ENCODE peak calls at places on chromosomes 4 and X, in four cellular contexts. M is upper lobe of right lung, C is AG09309, Z is fibroblast of mammary gland. L is an unnamed sample.

GRCh38 chr4:95212692-95213091 is 336.1 kb downstream of the UNC5C start:
- DNase-seq in M (no peak), Z (no peak), C (no peak), L (no peak)

GRCh38 chr4:2803624-2804448 is 11.0 kb downstream of the SH3BP2 start:
- DNase-seq in C (no peak), M (peak; percentile 77), Z (no peak), L (no peak)

GRCh38 chr4:10054571-10055041 is 33.3 kb upstream of the SLC2A9 start:
- DNase-seq in C (no peak), Z (no peak), M (no peak), L (peak; percentile 79)

GRCh38 chr4:88964450-88964849 is 92.5 kb downstream of the FAM13A start:
- DNase-seq in M (no peak), Z (peak; percentile 80), C (no peak), L (peak; percentile 47)

GRCh38 chrX:107562482-107562881 is 65.8 kb upstream of the PRPS1 start:
- DNase-seq in C (no peak), M (no peak), Z (peak; percentile 77), L (peak; percentile 61)

GRCh38 chrX:110310000-110310790 is 7.7 kb downstream of the AMMECR1 start:
- DNase-seq in C (no peak), Z (peak; percentile 35), M (no peak), L (no peak)

GRCh38 chr4:26491449-26492170 is 1.3 kb upstream of the CCKAR start:
- DNase-seq in Z (no peak), C (no peak), M (no peak), L (no peak)

GRCh38 chr4:90798948-90799347 is 671.8 kb downstream of the CCSER1 start:
- DNase-seq in C (no peak), Z (no peak), M (peak; percentile 47), L (no peak)

GRCh38 chrX:73126240-73126639 is 46.9 kb upstream of the PABPC1L2A start:
- DNase-seq in Z (no peak), M (no peak), C (no peak), L (no peak)

GRCh38 chrX:29431895-29432294 is 783.5 kb upstream of the MAGEB2 start:
- DNase-seq in Z (peak; percentile 23), C (no peak), M (no peak), L (no peak)

GRCh38 chr4:162920649-162921048 is 246.0 kb downstream of the NAF1 start:
- DNase-seq in M (no peak), Z (no peak), C (no peak), L (no peak)

GRCh38 chrX:76279007-76279406 is 106.1 kb downstream of the PBDC1 start:
- DNase-seq in C (peak; percentile 5), Z (peak; percentile 57), M (no peak), L (peak; percentile 64)

GRCh38 chrX:3348191-3348590 is 1.7 kb upstream of the MXRA5 start:
- DNase-seq in C (no peak), M (no peak), Z (no peak), L (no peak)

DNA sequence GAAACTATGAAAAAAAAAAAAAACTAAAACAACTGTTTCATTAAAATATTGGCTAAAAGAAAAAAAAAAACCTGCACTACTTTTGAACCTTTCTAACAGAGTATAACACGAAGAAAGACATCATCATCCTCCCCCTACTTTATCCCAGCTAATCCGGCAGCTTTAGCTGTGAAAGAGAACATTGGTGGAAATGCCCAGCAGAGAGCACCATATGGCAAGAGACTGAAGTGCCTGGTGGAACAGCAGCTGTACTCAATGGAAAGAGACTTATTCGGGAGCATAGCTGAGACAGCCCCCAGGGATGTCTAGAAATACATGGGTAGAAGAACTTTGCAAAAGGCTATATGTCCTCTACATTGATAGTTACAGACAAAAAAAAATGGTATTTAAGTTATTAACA is 30.3 kb downstream of the STPG2 start:
- DNase-seq in Z (peak; percentile 30), C (peak; percentile 5), M (no peak), L (peak; percentile 42)
- TF ChIP-seq CTCF in Z (peak; percentile 17), C (peak; percentile 44), M (no peak), L (peak; percentile 37)

GRCh38 chrX:70453024-70453618 is 8.5 kb downstream of the DLG3 start:
- DNase-seq in C (no peak), M (no peak), Z (no peak), L (no peak)

GRCh38 chrX:70454441-70455365 is 10.1 kb downstream of the DLG3 start:
- DNase-seq in M (peak; percentile 91), C (no peak), Z (peak; percentile 51), L (peak; percentile 59)

GRCh38 chrX:70452143-70452733 is 7.6 kb downstream of the DLG3 start:
- DNase-seq in Z (peak; percentile 26), M (peak; percentile 73), C (no peak), L (peak; percentile 44)

GRCh38 chrX:70455366-70456202 is 10.9 kb downstream of the DLG3 start:
- DNase-seq in C (no peak), Z (no peak), M (no peak), L (no peak)

GRCh38 chrX:70456256-70456655 is 11.6 kb downstream of the DLG3 start:
- DNase-seq in C (no peak), M (no peak), Z (no peak), L (no peak)
- H3K4me3 ChIP-seq in C (no peak overlapping the region), M (peak overlapping the region; percentile 53), Z (no peak overlapping the region), L (no peak overlapping the region)

DNA sequence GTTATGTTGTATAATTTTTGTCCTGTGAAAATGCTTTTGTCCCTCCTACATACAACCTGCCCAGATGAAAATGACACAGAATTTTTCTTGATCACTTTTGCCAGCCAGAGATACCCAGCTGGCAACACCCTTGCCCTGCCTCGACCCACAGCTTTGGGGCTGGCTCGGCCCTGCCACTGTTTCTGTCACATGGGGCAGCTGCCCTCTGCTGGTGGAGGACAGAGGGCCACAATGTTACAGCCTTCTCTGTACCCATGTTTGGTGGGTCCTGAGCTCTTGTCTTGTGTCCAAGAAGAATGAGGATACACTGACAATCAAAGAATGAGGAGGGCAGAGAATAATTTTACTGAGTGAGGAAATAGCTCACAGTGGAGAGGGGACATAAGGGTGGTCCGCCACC is 31.1 kb downstream of the BMP15 start:
- DNase-seq in Z (no peak), C (no peak), M (no peak), L (no peak)
- TF ChIP-seq CTCF in Z (peak; percentile 37), C (peak; percentile 49), M (peak; percentile 25), L (peak; percentile 30)

DNA sequence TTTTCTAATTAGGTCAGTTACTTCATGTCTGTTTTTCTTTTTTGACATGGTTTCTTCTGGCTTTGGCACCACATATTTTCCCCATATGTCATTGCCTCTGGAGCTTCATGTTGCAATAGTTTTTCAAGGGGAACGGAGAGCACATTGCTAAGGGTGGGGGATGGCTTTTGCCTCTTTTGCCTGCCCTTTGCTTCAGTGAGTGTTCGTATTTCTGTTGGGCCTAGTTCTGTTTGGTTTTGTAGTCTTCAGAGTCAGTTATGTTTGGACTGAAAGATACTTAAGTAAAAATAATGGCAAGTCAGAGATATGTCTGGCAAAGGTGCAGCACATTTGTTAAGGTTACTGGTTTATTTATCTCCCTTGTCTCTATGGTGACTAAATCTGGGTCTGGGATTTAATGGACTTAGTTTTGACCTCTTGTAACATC is 29.1 kb downstream of the FHL1 start:
- DNase-seq in Z (peak; percentile 91), M (no peak), C (peak; percentile 66), L (peak; percentile 91)
- H3K4me3 ChIP-seq in Z (no peak overlapping the region), M (no peak overlapping the region), C (no peak overlapping the region), L (no peak overlapping the region)

DNA sequence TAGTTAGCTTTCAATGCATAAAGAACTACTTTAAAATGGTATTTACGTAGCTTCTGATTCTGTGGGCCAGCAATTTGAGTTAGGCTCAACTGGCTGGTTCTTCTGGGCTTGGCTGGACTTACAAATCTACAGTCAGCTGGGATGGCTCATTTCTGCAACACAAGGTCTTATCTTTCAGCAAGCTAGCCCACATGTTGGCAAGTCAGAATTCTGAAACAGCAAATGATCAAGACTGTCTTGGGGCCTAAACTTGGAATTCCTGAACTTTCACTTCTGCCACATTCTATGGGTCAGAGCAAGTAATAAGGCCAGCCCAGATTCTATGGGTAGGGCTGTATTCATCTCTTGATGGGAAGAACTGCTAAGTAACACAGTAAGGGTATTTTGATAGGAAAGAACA is 522.4 kb downstream of the IQCM start:
- DNase-seq in Z (peak; percentile 3), C (no peak), M (no peak), L (peak; percentile 20)
- TF ChIP-seq CTCF in Z (no peak), C (no peak), M (no peak), L (no peak)

DNA sequence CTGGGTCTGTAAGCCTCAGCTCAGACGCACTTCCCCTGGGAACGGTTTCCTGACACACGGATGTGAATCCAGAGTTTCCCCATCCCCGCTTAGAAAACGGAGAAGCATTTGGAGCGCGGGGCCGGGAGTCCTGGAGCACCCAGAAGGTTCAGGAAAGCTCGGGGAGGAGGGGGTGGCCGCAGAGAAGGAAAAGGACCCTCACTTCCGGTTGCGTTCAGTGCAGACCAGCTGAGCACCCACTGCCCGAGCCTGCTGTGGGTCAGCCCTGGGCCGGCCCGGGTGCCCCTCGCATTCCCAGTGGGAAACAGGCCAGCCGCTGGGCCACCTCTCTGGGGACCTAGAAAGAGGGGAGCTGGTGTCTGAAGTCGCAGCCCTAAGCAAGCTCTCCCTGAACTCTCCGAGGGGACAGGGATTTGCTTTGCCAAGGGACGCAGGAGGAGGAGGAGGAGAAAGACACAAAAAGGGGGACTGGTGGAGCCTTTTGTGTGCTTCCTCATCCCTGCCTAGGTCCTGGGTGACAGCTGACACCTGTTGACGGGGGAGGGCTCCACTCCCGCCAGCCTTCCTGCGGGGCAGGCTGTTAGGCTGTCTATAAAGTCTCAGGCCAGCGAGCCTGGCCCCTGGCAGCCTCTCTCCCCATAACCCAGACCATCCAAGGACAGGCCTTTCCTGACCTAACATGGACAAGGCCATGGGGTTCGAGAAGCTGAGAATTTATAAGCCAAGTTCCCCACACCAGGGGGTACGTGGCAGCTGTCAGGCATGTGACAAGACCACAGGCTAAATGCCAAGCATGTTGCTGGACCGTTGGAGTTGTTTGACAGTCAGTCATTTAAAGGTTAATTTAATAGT is 696 bp upstream of the EVC2 start:
- DNase-seq in C (no peak), M (no peak), Z (no peak), L (no peak)
- H3K4me3 ChIP-seq in C (peak overlapping the region; percentile 69), M (peak overlapping the region; percentile 81), Z (peak overlapping the region; percentile 68), L (peak overlapping the region; percentile 74)

L was measured in fibroblast of pulmonary artery.